ENCODE peak calls at places on chromosomes 7 and 10, in seven cellular contexts. C is A549, I is Peyer's patch, G is adrenal gland, Z is HCT116, D is heart left ventricle, M is testis. L is an unnamed sample.

GRCh38 chr7:28144266-28144665 is 36.3 kb downstream of the JAZF1 start:
- DNase-seq in C (no peak), I (no peak), G (no peak), Z (no peak), D (no peak), M (peak; percentile 51), L (no peak)

GRCh38 chr7:118327179-118327578 is 102.7 kb downstream of the ANKRD7 start:
- DNase-seq in C (no peak), I (no peak), G (no peak), Z (no peak), D (no peak), M (no peak), L (no peak)

GRCh38 chr10:108230478-108231170 is 1066.1 kb upstream of the SORCS1 start:
- DNase-seq in C (no peak), I (no peak), G (no peak), Z (no peak), D (no peak), M (no peak), L (no peak)

GRCh38 chr10:102342462-102342861 is 53.0 kb upstream of the NFKB2 start:
- DNase-seq in C (no peak), I (no peak), G (no peak), Z (no peak), D (no peak), M (no peak), L (no peak)

GRCh38 chr7:140625908-140626868 is 14.4 kb downstream of the DENND2A start:
- DNase-seq in C (peak; percentile 83), I (peak; percentile 83), G (peak; percentile 72), Z (no peak), D (peak; percentile 92), M (peak; percentile 88), L (peak; percentile 54)

GRCh38 chr7:47535033-47535703 is 46.7 kb downstream of the TNS3 start:
- DNase-seq in C (no peak), I (no peak), G (no peak), Z (no peak), D (no peak), M (no peak), L (no peak)

GRCh38 chr10:46556515-46557318 is at the start of gene GPRIN2:
- DNase-seq in C (no peak), I (peak; percentile 78), G (peak; percentile 32), Z (no peak), D (peak; percentile 10), M (peak; percentile 25), L (peak; percentile 74)

GRCh38 chr7:18125536-18125935 is 97.9 kb upstream of the PRPS1L1 start:
- DNase-seq in C (no peak), I (no peak), G (no peak), Z (no peak), D (no peak), M (no peak), L (no peak)

GRCh38 chr7:12647364-12648219 is 39.8 kb upstream of the ARL4A start:
- DNase-seq in C (peak; percentile 88), I (peak; percentile 62), G (peak; percentile 79), Z (peak; percentile 80), D (no peak), M (no peak), L (peak; percentile 16)

GRCh38 chr10:4459531-4459930 is 366.5 kb upstream of the AKR1E2 start:
- DNase-seq in C (peak; percentile 77), I (peak; percentile 59), G (no peak), Z (no peak), D (no peak), M (no peak), L (no peak)

GRCh38 chr7:38424750-38425463 is 151.5 kb upstream of the TARP start:
- DNase-seq in C (peak; percentile 4), I (no peak), G (no peak), Z (no peak), D (no peak), M (no peak), L (no peak)

GRCh38 chr10:26269754-26270153 is 53.2 kb downstream of the GAD2 start:
- DNase-seq in C (peak; percentile 65), I (no peak), G (no peak), Z (peak; percentile 42), D (no peak), M (no peak), L (no peak)

GRCh38 chr10:5679606-5680005 is 5.0 kb upstream of the TASOR2 start:
- DNase-seq in C (no peak), I (no peak), G (no peak), Z (no peak), D (no peak), M (no peak), L (no peak)

GRCh38 chr10:34311679-34312078 is 503.4 kb downstream of the PARD3 start:
- DNase-seq in C (no peak), I (no peak), G (no peak), Z (no peak), D (no peak), M (no peak), L (no peak)

GRCh38 chr7:91681718-91682117 is 198.8 kb downstream of the MTERF1 start:
- DNase-seq in C (no peak), I (no peak), G (no peak), Z (no peak), D (no peak), M (no peak), L (no peak)

GRCh38 chr10:104028146-104028545 is 57.5 kb downstream of the COL17A1 start:
- DNase-seq in C (peak; percentile 59), I (no peak), G (no peak), Z (peak; percentile 29), D (no peak), M (peak; percentile 76), L (no peak)

GRCh38 chr10:75408911-75409885 is 7.6 kb upstream of the ZNF503 start:
- DNase-seq in C (peak; percentile 62), I (peak; percentile 77), G (peak; percentile 89), Z (no peak), D (peak; percentile 79), M (peak; percentile 78), L (peak; percentile 89)
- TF ChIP-seq POLR2A in C (no peak), I (no peak), G (peak; percentile 26), Z (no peak), D (no peak), M (no peak), L (peak; percentile 80)

GRCh38 chr10:101014966-101015581 is 15.5 kb downstream of the LZTS2 start:
- DNase-seq in C (peak; percentile 62), I (no peak), G (no peak), Z (no peak), D (no peak), M (no peak), L (no peak)

GRCh38 chr10:101018600-101019439 is 12.1 kb downstream of the PDZD7 start:
- DNase-seq in C (peak; percentile 82), I (peak; percentile 93), G (peak; percentile 88), Z (peak; percentile 72), D (peak; percentile 76), M (peak; percentile 93), L (peak; percentile 90)

GRCh38 chr10:101015582-101015973 is 15.4 kb downstream of the PDZD7 start:
- DNase-seq in C (no peak), I (no peak), G (no peak), Z (no peak), D (no peak), M (no peak), L (no peak)

GRCh38 chr10:101018118-101018599 is 12.8 kb downstream of the PDZD7 start:
- DNase-seq in C (no peak), I (no peak), G (no peak), Z (no peak), D (no peak), M (no peak), L (no peak)

GRCh38 chr10:101016814-101017213 is 14.1 kb downstream of the PDZD7 start:
- DNase-seq in C (no peak), I (no peak), G (no peak), Z (no peak), D (no peak), M (no peak), L (no peak)
- H3K9me3 ChIP-seq in C (no peaks in the 10 kb centered on the region), I (no peaks in the 10 kb centered on the region), G (no peaks in the 10 kb centered on the region), Z (no peaks in the 10 kb centered on the region), D (no peaks in the 10 kb centered on the region), M (no peaks in the 10 kb centered on the region), L (no peaks in the 10 kb centered on the region)

GRCh38 chr10:48670978-48671913 is 13.4 kb upstream of the WDFY4 start:
- DNase-seq in C (no peak), I (peak; percentile 91), G (no peak), Z (no peak), D (no peak), M (no peak), L (no peak)

GRCh38 chr10:48667960-48668541 is 16.6 kb upstream of the WDFY4 start:
- DNase-seq in C (no peak), I (peak; percentile 80), G (no peak), Z (no peak), D (no peak), M (no peak), L (no peak)

GRCh38 chr10:48677625-48678024 is 7.0 kb upstream of the WDFY4 start:
- DNase-seq in C (no peak), I (no peak), G (no peak), Z (no peak), D (no peak), M (no peak), L (no peak)

GRCh38 chr10:48672596-48673255 is 11.9 kb upstream of the WDFY4 start:
- DNase-seq in C (no peak), I (no peak), G (no peak), Z (no peak), D (no peak), M (no peak), L (no peak)

DNA sequence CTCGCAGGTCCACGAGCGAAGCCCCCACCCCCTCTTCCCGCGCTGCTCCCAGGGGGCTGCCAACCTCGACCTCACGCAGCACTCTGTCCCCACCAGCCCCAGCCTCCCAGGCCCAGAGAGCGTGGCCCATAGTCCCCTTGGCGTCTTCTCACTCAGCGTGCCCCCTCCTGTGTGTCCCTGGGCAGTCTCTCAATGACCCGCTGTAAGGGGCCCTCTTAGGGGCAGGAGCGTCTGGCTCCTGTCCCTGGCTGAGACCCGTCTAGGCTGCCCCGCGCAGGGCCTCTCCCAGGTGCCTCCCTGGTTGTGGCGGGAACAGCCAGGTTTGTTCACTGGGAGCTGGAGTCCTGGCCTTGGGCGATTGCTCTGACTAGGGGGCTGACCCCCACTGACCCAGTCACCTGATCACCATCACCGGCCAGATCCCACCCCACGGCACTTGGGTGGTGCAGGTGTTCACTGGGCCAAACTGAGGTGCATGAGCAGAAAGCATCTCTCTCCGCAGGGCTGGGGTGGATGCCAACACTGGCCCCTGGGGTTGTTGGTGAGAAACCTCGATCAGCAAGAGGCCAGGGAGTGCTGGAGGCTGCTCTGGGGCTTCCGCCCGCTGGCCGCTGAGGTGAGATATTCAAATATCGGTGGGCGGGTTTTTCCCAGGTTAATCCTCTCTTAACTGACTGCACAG is 12.6 kb upstream of the WDFY4 start:
- DNase-seq in C (no peak), I (peak; percentile 88), G (no peak), Z (no peak), D (no peak), M (no peak), L (no peak)
- H3K4me3 ChIP-seq in C (no peak overlapping the region), I (peak overlapping the region; percentile 2), G (no peak overlapping the region), Z (no peak overlapping the region), D (no peak overlapping the region), M (peak overlapping the region; percentile 38), L (no peak overlapping the region)

DNA sequence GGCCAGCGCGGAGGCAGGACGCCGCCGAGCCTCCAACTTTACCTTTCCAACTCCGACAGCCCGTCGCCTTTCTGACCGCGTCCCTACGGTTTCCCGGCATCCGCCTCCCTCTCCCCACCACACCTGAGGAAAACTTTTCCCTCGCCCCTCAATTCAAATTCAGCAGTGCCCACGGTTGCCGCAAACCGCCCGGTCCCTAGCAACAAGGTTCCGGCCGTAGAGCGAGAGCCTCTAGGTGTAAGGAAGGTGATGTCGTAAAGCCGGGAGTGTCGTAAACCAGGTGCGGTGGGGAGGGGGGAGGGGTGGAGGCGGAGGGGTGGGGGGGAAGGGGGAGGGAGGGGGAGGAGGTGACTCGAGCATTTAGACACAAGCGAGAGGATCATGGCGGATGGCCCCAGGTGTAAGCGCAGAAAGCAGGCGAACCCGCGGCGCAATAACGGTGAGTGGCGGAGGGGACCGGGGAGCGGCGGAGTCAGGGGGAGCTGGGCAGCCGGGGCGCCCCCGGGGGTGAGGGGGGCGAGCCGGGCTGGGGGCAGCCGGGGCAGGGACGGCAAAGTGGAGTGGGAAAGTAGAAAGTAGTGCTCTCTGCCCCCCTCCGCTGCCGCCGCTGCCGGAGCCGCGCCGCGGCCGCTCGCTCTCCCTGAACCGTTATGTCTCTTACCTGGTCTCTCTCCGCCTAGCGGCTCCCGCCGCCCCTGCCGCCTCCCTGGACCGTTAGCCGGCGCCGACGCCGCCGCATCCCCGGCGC is at the start of gene ZEB1:
- DNase-seq in C (peak; percentile 96), I (peak; percentile 97), G (peak; percentile 95), Z (peak; percentile 91), D (peak; percentile 91), M (peak; percentile 97), L (peak; percentile 96)
- TF ChIP-seq POLR2A in C (peak; percentile 66), I (peak; percentile 6), G (no peak), Z (no peak), D (no peak), M (no peak), L (peak; percentile 49)